ENCODE peak calls at places on chromosomes 13 and 19, in eight cellular contexts. C is cardiac fibroblast; U is HEK293T; S is T-helper 17 cell; G is activated naive CD8-positive, alpha-beta T cell treated with anti-CD3 and anti-CD28 coated beads for 36 hours; R is caudate nucleus; W is PC-9; A is EH. T is an unnamed sample.

GRCh38 chr13:97753942-97754670 is 199.4 kb upstream of the IPO5 start:
- DNase-seq in S (no peak), G (no peak), C (no peak), W (no peak), A (no peak), U (peak), R (no peak), T (no peak)

GRCh38 chr13:99087954-99088491 is 110.2 kb upstream of the DOCK9 start:
- DNase-seq in S (no peak), G (peak), A (no peak), R (no peak), W (no peak), U (no peak), C (no peak), T (no peak)

GRCh38 chr13:90618133-90618532 is 729.4 kb upstream of the MIR17HG start:
- DNase-seq in C (no peak), U (no peak), R (no peak), G (no peak), W (no peak), S (no peak), A (no peak), T (no peak)

GRCh38 chr13:68176486-68176885 is 946.4 kb upstream of the PCDH9 start:
- DNase-seq in W (peak), S (no peak), G (no peak), A (no peak), C (peak), U (no peak), R (no peak), T (peak)

GRCh38 chr13:100274942-100275506 is 186.1 kb downstream of the PCCA start:
- DNase-seq in U (no peak), C (no peak), W (no peak), S (no peak), G (no peak), R (no peak), A (no peak), T (no peak)

GRCh38 chr13:41668130-41668757 is 210.9 kb downstream of the RGCC start:
- DNase-seq in S (no peak), U (peak), C (peak), G (peak), A (peak), W (peak), R (peak), T (peak)

GRCh38 chr13:59034198-59034597 is 1129.5 kb downstream of the DIAPH3 start:
- DNase-seq in C (no peak), R (no peak), U (no peak), G (no peak), W (no peak), A (no peak), S (no peak), T (no peak)

GRCh38 chr13:61277088-61277487 is 138.6 kb downstream of the PCDH20 start:
- DNase-seq in W (no peak), A (no peak), G (no peak), R (no peak), U (no peak), C (no peak), S (no peak), T (no peak)

GRCh38 chr19:4910594-4911273 is 1.4 kb downstream of the UHRF1 start:
- DNase-seq in R (no peak), S (no peak), U (no peak), A (peak), W (peak), C (peak), G (no peak), T (no peak)

GRCh38 chr19:40147338-40147692 is 43.9 kb upstream of the MAP3K10 start:
- DNase-seq in G (no peak), S (no peak), C (no peak), A (no peak), R (no peak), W (no peak), U (no peak), T (no peak)

GRCh38 chr13:114145256-114145655 is 12.8 kb upstream of the RASA3 start:
- DNase-seq in U (no peak), A (no peak), C (no peak), G (no peak), S (no peak), R (no peak), W (no peak), T (no peak)

GRCh38 chr13:49374585-49375290 is 69.1 kb downstream of the CAB39L start:
- DNase-seq in A (peak), G (no peak), R (no peak), C (peak), U (no peak), W (no peak), S (no peak), T (peak)

GRCh38 chr19:48321622-48322591 is 3.4 kb upstream of the EMP3 start:
- DNase-seq in W (peak), G (peak), U (peak), S (peak), A (peak), R (peak), C (peak), T (peak)

GRCh38 chr13:96836733-96837132 is 157.5 kb downstream of the OXGR1 start:
- DNase-seq in G (no peak), U (no peak), C (no peak), W (no peak), S (no peak), A (no peak), R (no peak), T (no peak)

GRCh38 chr19:35901854-35902661 is at the start of gene HCST:
- DNase-seq in G (peak), W (no peak), A (peak), S (no peak), U (no peak), C (no peak), R (no peak), T (no peak)

GRCh38 chr19:33781996-33782395 is 14.7 kb upstream of the KCTD15 start:
- DNase-seq in W (no peak), A (peak), S (no peak), G (no peak), C (no peak), R (no peak), U (no peak), T (no peak)

GRCh38 chr19:55554749-55555152 is 9.4 kb upstream of the SBK3 start:
- DNase-seq in G (no peak), W (no peak), A (no peak), U (no peak), R (no peak), S (no peak), C (no peak), T (no peak)

GRCh38 chr13:112877976-112878955 is 90.7 kb upstream of the MCF2L start:
- DNase-seq in U (no peak), R (no peak), S (no peak), W (no peak), C (no peak), A (no peak), G (no peak), T (no peak)

GRCh38 chr19:51156710-51157109 is 14.6 kb downstream of the SIGLEC7 start:
- DNase-seq in A (no peak), W (no peak), U (no peak), S (no peak), G (no peak), R (no peak), C (no peak), T (no peak)

GRCh38 chr19:38079926-38080380 is 144.1 kb downstream of the DPF1 start:
- DNase-seq in S (no peak), U (no peak), A (peak), W (peak), C (peak), G (no peak), R (no peak), T (no peak)

GRCh38 chr13:39888865-39889810 is 233.7 kb downstream of the COG6 start:
- DNase-seq in S (no peak), G (no peak), A (peak), C (peak), W (peak), U (no peak), R (no peak), T (no peak)

GRCh38 chr19:11264452-11265176 is 2.3 kb upstream of the DOCK6 start:
- DNase-seq in U (no peak), G (no peak), W (peak), A (peak), R (no peak), C (no peak), S (no peak), T (no peak)

GRCh38 chr13:26721251-26721939 is 39.2 kb downstream of the GPR12 start:
- DNase-seq in U (no peak), R (peak), S (no peak), G (peak), W (no peak), A (no peak), C (no peak), T (no peak)

GRCh38 chr19:31054430-31054829 is 294.8 kb downstream of the TSHZ3 start:
- DNase-seq in U (peak), S (no peak), C (peak), G (peak), W (no peak), A (peak), R (no peak), T (no peak)

GRCh38 chr13:81051873-81052272 is 710.9 kb upstream of the SPRY2 start:
- DNase-seq in U (no peak), R (no peak), W (no peak), G (no peak), A (no peak), S (no peak), C (peak), T (no peak)

GRCh38 chr13:97111705-97112104 is 110.4 kb upstream of the MBNL2 start:
- DNase-seq in C (no peak), A (no peak), W (no peak), S (no peak), U (no peak), G (no peak), R (no peak), T (no peak)

GRCh38 chr19:53047379-53047778 is 2.8 kb downstream of the ERVV-2 start:
- DNase-seq in C (no peak), U (no peak), W (no peak), S (no peak), G (no peak), A (no peak), R (no peak), T (no peak)

GRCh38 chr13:41811588-41812021 is 149.3 kb downstream of the VWA8 start:
- DNase-seq in W (no peak), R (no peak), C (no peak), A (no peak), S (no peak), U (no peak), G (no peak), T (no peak)

GRCh38 chr13:29521336-29521735 is 74.2 kb downstream of the SLC7A1 start:
- DNase-seq in U (no peak), W (no peak), S (no peak), C (no peak), A (no peak), R (no peak), G (no peak), T (no peak)

GRCh38 chr13:38024431-38024830 is 154.9 kb upstream of the TRPC4 start:
- DNase-seq in G (no peak), U (no peak), S (no peak), R (no peak), W (no peak), A (peak), C (no peak), T (no peak)

GRCh38 chr19:49533551-49534488 is 6.0 kb downstream of the RCN3 start:
- DNase-seq in R (peak), S (peak), A (peak), C (peak), W (peak), U (peak), G (peak), T (peak)

GRCh38 chr13:93951153-93951552 is 528.3 kb downstream of the DCT start:
- DNase-seq in S (no peak), C (peak), A (no peak), G (no peak), U (no peak), R (no peak), W (no peak), T (no peak)

GRCh38 chr13:113836917-113837553 is 26.8 kb downstream of the GAS6 start:
- DNase-seq in U (no peak), A (peak), W (peak), C (peak), S (no peak), R (no peak), G (no peak), T (peak)

GRCh38 chr13:35213911-35214310 is 262.6 kb downstream of the MAB21L1 start:
- DNase-seq in A (no peak), U (no peak), G (no peak), W (no peak), R (no peak), S (no peak), C (no peak), T (no peak)

GRCh38 chr13:20679879-20680278 is 23.6 kb upstream of the IL17D start:
- DNase-seq in A (no peak), S (no peak), C (no peak), G (no peak), U (no peak), W (no peak), R (no peak), T (no peak)

GRCh38 chr13:77509221-77509620 is 26.3 kb upstream of the SCEL start:
- DNase-seq in S (no peak), W (no peak), C (peak), R (no peak), A (peak), U (no peak), G (no peak), T (no peak)

GRCh38 chr13:49371943-49372636 is 71.8 kb downstream of the CAB39L start:
- DNase-seq in R (no peak), C (no peak), W (no peak), G (no peak), A (no peak), S (no peak), U (no peak), T (no peak)

GRCh38 chr13:36986462-36987240 is 12.5 kb downstream of the ALG5 start:
- DNase-seq in G (no peak), W (no peak), U (no peak), C (peak), R (no peak), S (no peak), A (peak), T (no peak)